ENCODE peak calls at places on chromosome 18, in ten cellular contexts. One of them, this sample, is unnamed.

GRCh38 chr18:79628416-79629248 is 51.0 kb upstream of the CTDP1 start:
- DNase-seq in H9: no peak
- DNase-seq in OCI-LY7: no peak
- DNase-seq in PC-3: no peak
- DNase-seq in MM.1S: no peak
- DNase-seq in CD4-positive, alpha-beta T cell: no peak
- DNase-seq in brain microvascular endothelial cell: no peak
- DNase-seq in GM12878: no peak
- DNase-seq in psoas muscle: no peak
- DNase-seq in A549: no peak
- DNase-seq in this sample: no peak

GRCh38 chr18:37334494-37335125 is 231.0 kb downstream of the CELF4 start:
- DNase-seq in H9: no peak
- DNase-seq in OCI-LY7: no peak
- DNase-seq in PC-3: no peak
- DNase-seq in MM.1S: no peak
- DNase-seq in CD4-positive, alpha-beta T cell: no peak
- DNase-seq in brain microvascular endothelial cell: peak
- DNase-seq in GM12878: no peak
- DNase-seq in psoas muscle: no peak
- DNase-seq in A549: no peak
- DNase-seq in this sample: no peak

GRCh38 chr18:78813156-78813555 is 166.5 kb upstream of the SALL3 start:
- DNase-seq in H9: peak
- DNase-seq in OCI-LY7: no peak
- DNase-seq in PC-3: no peak
- DNase-seq in MM.1S: no peak
- DNase-seq in CD4-positive, alpha-beta T cell: no peak
- DNase-seq in brain microvascular endothelial cell: no peak
- DNase-seq in GM12878: no peak
- DNase-seq in psoas muscle: no peak
- DNase-seq in A549: no peak
- DNase-seq in this sample: no peak

GRCh38 chr18:78240867-78241266 is 738.8 kb upstream of the SALL3 start:
- DNase-seq in H9: no peak
- DNase-seq in OCI-LY7: no peak
- DNase-seq in PC-3: no peak
- DNase-seq in MM.1S: no peak
- DNase-seq in CD4-positive, alpha-beta T cell: no peak
- DNase-seq in brain microvascular endothelial cell: no peak
- DNase-seq in GM12878: no peak
- DNase-seq in psoas muscle: no peak
- DNase-seq in A549: no peak
- DNase-seq in this sample: no peak

GRCh38 chr18:21598726-21599584 is 1.5 kb downstream of the ESCO1 start:
- DNase-seq in H9: peak
- DNase-seq in OCI-LY7: peak
- DNase-seq in PC-3: peak
- DNase-seq in MM.1S: no peak
- DNase-seq in CD4-positive, alpha-beta T cell: no peak
- DNase-seq in brain microvascular endothelial cell: no peak
- DNase-seq in GM12878: no peak
- DNase-seq in psoas muscle: no peak
- DNase-seq in A549: no peak
- DNase-seq in this sample: no peak

GRCh38 chr18:48663931-48664847 is 125.4 kb downstream of the CTIF start:
- DNase-seq in H9: peak
- DNase-seq in OCI-LY7: peak
- DNase-seq in PC-3: peak
- DNase-seq in MM.1S: peak
- DNase-seq in CD4-positive, alpha-beta T cell: peak
- DNase-seq in brain microvascular endothelial cell: no peak
- DNase-seq in GM12878: no peak
- DNase-seq in psoas muscle: peak
- DNase-seq in A549: peak
- DNase-seq in this sample: no peak

GRCh38 chr18:59229681-59230443 is 9.9 kb downstream of the GRP start:
- DNase-seq in H9: no peak
- DNase-seq in OCI-LY7: no peak
- DNase-seq in PC-3: no peak
- DNase-seq in MM.1S: no peak
- DNase-seq in CD4-positive, alpha-beta T cell: no peak
- DNase-seq in brain microvascular endothelial cell: no peak
- DNase-seq in GM12878: no peak
- DNase-seq in psoas muscle: no peak
- DNase-seq in A549: no peak
- DNase-seq in this sample: no peak

GRCh38 chr18:58045265-58046086 is 1.4 kb downstream of the NEDD4L start:
- DNase-seq in H9: peak
- DNase-seq in OCI-LY7: no peak
- DNase-seq in PC-3: peak
- DNase-seq in MM.1S: peak
- DNase-seq in CD4-positive, alpha-beta T cell: no peak
- DNase-seq in brain microvascular endothelial cell: no peak
- DNase-seq in GM12878: no peak
- DNase-seq in psoas muscle: no peak
- DNase-seq in A549: no peak
- DNase-seq in this sample: no peak

GRCh38 chr18:24567199-24567598 is 106.8 kb downstream of the HRH4 start:
- DNase-seq in H9: no peak
- DNase-seq in OCI-LY7: no peak
- DNase-seq in PC-3: peak
- DNase-seq in MM.1S: no peak
- DNase-seq in CD4-positive, alpha-beta T cell: no peak
- DNase-seq in brain microvascular endothelial cell: no peak
- DNase-seq in GM12878: no peak
- DNase-seq in psoas muscle: no peak
- DNase-seq in A549: no peak
- DNase-seq in this sample: peak

GRCh38 chr18:53796042-53796729 is 428.3 kb downstream of the MBD2 start:
- DNase-seq in H9: no peak
- DNase-seq in OCI-LY7: no peak
- DNase-seq in PC-3: peak
- DNase-seq in MM.1S: no peak
- DNase-seq in CD4-positive, alpha-beta T cell: no peak
- DNase-seq in brain microvascular endothelial cell: peak
- DNase-seq in GM12878: no peak
- DNase-seq in psoas muscle: peak
- DNase-seq in A549: no peak
- DNase-seq in this sample: peak

GRCh38 chr18:24196764-24197163 is 57.9 kb downstream of the CABYR start:
- DNase-seq in H9: no peak
- DNase-seq in OCI-LY7: no peak
- DNase-seq in PC-3: no peak
- DNase-seq in MM.1S: no peak
- DNase-seq in CD4-positive, alpha-beta T cell: no peak
- DNase-seq in brain microvascular endothelial cell: no peak
- DNase-seq in GM12878: no peak
- DNase-seq in psoas muscle: no peak
- DNase-seq in A549: no peak
- DNase-seq in this sample: no peak

GRCh38 chr18:7272268-7273049 is 41.6 kb downstream of the LRRC30 start:
- DNase-seq in H9: peak
- DNase-seq in OCI-LY7: no peak
- DNase-seq in PC-3: peak
- DNase-seq in MM.1S: peak
- DNase-seq in CD4-positive, alpha-beta T cell: no peak
- DNase-seq in brain microvascular endothelial cell: peak
- DNase-seq in GM12878: no peak
- DNase-seq in psoas muscle: peak
- DNase-seq in A549: peak
- DNase-seq in this sample: peak

GRCh38 chr18:35076556-35076955 is 35.3 kb downstream of the MAPRE2 start:
- DNase-seq in H9: no peak
- DNase-seq in OCI-LY7: no peak
- DNase-seq in PC-3: peak
- DNase-seq in MM.1S: no peak
- DNase-seq in CD4-positive, alpha-beta T cell: no peak
- DNase-seq in brain microvascular endothelial cell: peak
- DNase-seq in GM12878: no peak
- DNase-seq in psoas muscle: no peak
- DNase-seq in A549: no peak
- DNase-seq in this sample: no peak

GRCh38 chr18:48541026-48541746 is 2.4 kb downstream of the CTIF start:
- DNase-seq in H9: peak
- DNase-seq in OCI-LY7: no peak
- DNase-seq in PC-3: peak
- DNase-seq in MM.1S: peak
- DNase-seq in CD4-positive, alpha-beta T cell: no peak
- DNase-seq in brain microvascular endothelial cell: peak
- DNase-seq in GM12878: no peak
- DNase-seq in psoas muscle: peak
- DNase-seq in A549: peak
- DNase-seq in this sample: no peak

GRCh38 chr18:24482826-24483225 is 22.4 kb downstream of the HRH4 start:
- DNase-seq in H9: no peak
- DNase-seq in OCI-LY7: no peak
- DNase-seq in PC-3: no peak
- DNase-seq in MM.1S: no peak
- DNase-seq in CD4-positive, alpha-beta T cell: no peak
- DNase-seq in brain microvascular endothelial cell: no peak
- DNase-seq in GM12878: no peak
- DNase-seq in psoas muscle: no peak
- DNase-seq in A549: no peak
- DNase-seq in this sample: no peak

GRCh38 chr18:24466766-24467165 is 6.3 kb downstream of the HRH4 start:
- DNase-seq in H9: no peak
- DNase-seq in OCI-LY7: no peak
- DNase-seq in PC-3: no peak
- DNase-seq in MM.1S: no peak
- DNase-seq in CD4-positive, alpha-beta T cell: no peak
- DNase-seq in brain microvascular endothelial cell: no peak
- DNase-seq in GM12878: no peak
- DNase-seq in psoas muscle: no peak
- DNase-seq in A549: no peak
- DNase-seq in this sample: no peak

GRCh38 chr18:42108071-42108470 is 153.0 kb downstream of the PIK3C3 start:
- DNase-seq in H9: no peak
- DNase-seq in OCI-LY7: no peak
- DNase-seq in PC-3: no peak
- DNase-seq in MM.1S: no peak
- DNase-seq in CD4-positive, alpha-beta T cell: no peak
- DNase-seq in brain microvascular endothelial cell: no peak
- DNase-seq in GM12878: no peak
- DNase-seq in psoas muscle: no peak
- DNase-seq in A549: no peak
- DNase-seq in this sample: no peak

GRCh38 chr18:39344487-39344886 is 1778.9 kb upstream of the CELF4 start:
- DNase-seq in H9: no peak
- DNase-seq in OCI-LY7: no peak
- DNase-seq in PC-3: no peak
- DNase-seq in MM.1S: no peak
- DNase-seq in CD4-positive, alpha-beta T cell: no peak
- DNase-seq in brain microvascular endothelial cell: no peak
- DNase-seq in GM12878: no peak
- DNase-seq in psoas muscle: no peak
- DNase-seq in A549: no peak
- DNase-seq in this sample: no peak

GRCh38 chr18:22846697-22847096 is 86.4 kb upstream of the RBBP8 start:
- DNase-seq in H9: no peak
- DNase-seq in OCI-LY7: no peak
- DNase-seq in PC-3: no peak
- DNase-seq in MM.1S: no peak
- DNase-seq in CD4-positive, alpha-beta T cell: no peak
- DNase-seq in brain microvascular endothelial cell: no peak
- DNase-seq in GM12878: no peak
- DNase-seq in psoas muscle: no peak
- DNase-seq in A549: no peak
- DNase-seq in this sample: no peak
- H3K27ac ChIP-seq in H9: no peak
- H3K27ac ChIP-seq in OCI-LY7: no peak
- H3K27ac ChIP-seq in PC-3: no peak
- H3K27ac ChIP-seq in MM.1S: no peak
- H3K27ac ChIP-seq in CD4-positive, alpha-beta T cell: no peak
- H3K27ac ChIP-seq in brain microvascular endothelial cell: no peak
- H3K27ac ChIP-seq in GM12878: no peak
- H3K27ac ChIP-seq in psoas muscle: no peak
- H3K27ac ChIP-seq in A549: no peak
- H3K27ac ChIP-seq in this sample: peak

GRCh38 chr18:13627639-13628038 is 98.7 kb downstream of the FAM210A start:
- DNase-seq in H9: no peak
- DNase-seq in OCI-LY7: no peak
- DNase-seq in PC-3: no peak
- DNase-seq in MM.1S: no peak
- DNase-seq in CD4-positive, alpha-beta T cell: no peak
- DNase-seq in brain microvascular endothelial cell: no peak
- DNase-seq in GM12878: no peak
- DNase-seq in psoas muscle: no peak
- DNase-seq in A549: no peak
- DNase-seq in this sample: no peak
- H3K27ac ChIP-seq in H9: no peak
- H3K27ac ChIP-seq in OCI-LY7: no peak
- H3K27ac ChIP-seq in PC-3: no peak
- H3K27ac ChIP-seq in MM.1S: no peak
- H3K27ac ChIP-seq in CD4-positive, alpha-beta T cell: no peak
- H3K27ac ChIP-seq in brain microvascular endothelial cell: no peak
- H3K27ac ChIP-seq in GM12878: no peak
- H3K27ac ChIP-seq in psoas muscle: no peak
- H3K27ac ChIP-seq in A549: no peak
- H3K27ac ChIP-seq in this sample: no peak

DNA sequence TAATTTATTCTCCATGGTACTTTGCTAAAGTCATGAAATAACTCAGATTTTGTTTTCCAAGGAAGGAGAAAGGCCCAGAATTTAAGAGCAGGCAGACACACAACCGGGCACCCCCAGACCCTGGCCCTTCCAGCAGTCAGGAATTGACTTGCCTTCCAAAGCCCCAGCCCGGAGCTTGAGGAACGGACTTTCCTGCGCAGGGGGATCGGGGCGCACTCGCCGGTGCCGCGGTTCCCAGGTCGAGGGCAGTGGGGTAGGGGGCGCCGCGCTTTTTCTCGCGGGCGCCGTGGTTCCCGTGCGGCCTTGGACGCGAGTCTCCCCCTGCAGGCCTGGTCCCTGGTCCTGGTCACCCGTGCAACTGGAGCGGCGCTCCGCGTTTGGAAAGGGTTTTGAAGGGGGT is 1.2 kb downstream of the ZNF236 start:
- DNase-seq in H9: peak
- DNase-seq in OCI-LY7: peak
- DNase-seq in PC-3: no peak
- DNase-seq in MM.1S: no peak
- DNase-seq in CD4-positive, alpha-beta T cell: no peak
- DNase-seq in brain microvascular endothelial cell: no peak
- DNase-seq in GM12878: no peak
- DNase-seq in psoas muscle: no peak
- DNase-seq in A549: peak
- DNase-seq in this sample: no peak
- H3K27ac ChIP-seq in H9: no peak
- H3K27ac ChIP-seq in OCI-LY7: peak
- H3K27ac ChIP-seq in PC-3: no peak
- H3K27ac ChIP-seq in MM.1S: no peak
- H3K27ac ChIP-seq in CD4-positive, alpha-beta T cell: no peak
- H3K27ac ChIP-seq in brain microvascular endothelial cell: no peak
- H3K27ac ChIP-seq in GM12878: peak
- H3K27ac ChIP-seq in psoas muscle: peak
- H3K27ac ChIP-seq in A549: peak
- H3K27ac ChIP-seq in this sample: no peak

DNA sequence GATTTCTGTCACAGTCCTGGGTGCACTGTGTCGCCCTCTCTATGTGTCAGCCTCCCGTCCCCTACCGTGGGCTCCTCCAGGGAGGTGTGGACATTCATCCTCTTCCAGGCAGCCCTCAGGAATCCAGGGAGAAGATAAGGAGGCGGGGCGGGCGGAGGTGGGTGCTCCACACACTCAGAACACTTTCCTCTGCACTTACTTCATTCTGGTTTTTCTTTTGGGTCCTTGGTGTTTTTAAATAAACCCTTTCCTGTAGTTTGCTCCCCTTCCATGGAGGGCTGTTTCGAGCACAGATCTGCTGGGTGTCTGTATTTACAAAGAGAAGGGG is 183.9 kb downstream of the FAM210A start:
- DNase-seq in H9: no peak
- DNase-seq in OCI-LY7: no peak
- DNase-seq in PC-3: no peak
- DNase-seq in MM.1S: no peak
- DNase-seq in CD4-positive, alpha-beta T cell: no peak
- DNase-seq in brain microvascular endothelial cell: no peak
- DNase-seq in GM12878: no peak
- DNase-seq in psoas muscle: no peak
- DNase-seq in A549: no peak
- DNase-seq in this sample: no peak
- H3K27ac ChIP-seq in H9: no peak
- H3K27ac ChIP-seq in OCI-LY7: no peak
- H3K27ac ChIP-seq in PC-3: no peak
- H3K27ac ChIP-seq in MM.1S: no peak
- H3K27ac ChIP-seq in CD4-positive, alpha-beta T cell: no peak
- H3K27ac ChIP-seq in brain microvascular endothelial cell: no peak
- H3K27ac ChIP-seq in GM12878: no peak
- H3K27ac ChIP-seq in psoas muscle: no peak
- H3K27ac ChIP-seq in A549: peak
- H3K27ac ChIP-seq in this sample: no peak